ENCODE peak calls at places on chromosomes 2 and 18, in seven cellular contexts. One of them, this sample, is unnamed.

GRCh38 chr2:27206346-27206745 is 5.5 kb upstream of the ATRAID start:
- DNase-seq in progenitor cell of endocrine pancreas: no peak
- DNase-seq in A549: no peak
- DNase-seq in CD8-positive, alpha-beta T cell: no peak
- DNase-seq in mesothelial cell of epicardium: no peak
- DNase-seq in dorsolateral prefrontal cortex: no peak
- DNase-seq in colonic mucosa: no peak
- DNase-seq in this sample: no peak

GRCh38 chr2:162890690-162891311 is 52.2 kb upstream of the KCNH7 start:
- DNase-seq in progenitor cell of endocrine pancreas: no peak
- DNase-seq in A549: peak
- DNase-seq in CD8-positive, alpha-beta T cell: no peak
- DNase-seq in mesothelial cell of epicardium: no peak
- DNase-seq in dorsolateral prefrontal cortex: no peak
- DNase-seq in colonic mucosa: no peak
- DNase-seq in this sample: peak

GRCh38 chr2:65103013-65103720 is 26.7 kb downstream of the RAB1A start:
- DNase-seq in progenitor cell of endocrine pancreas: no peak
- DNase-seq in A549: no peak
- DNase-seq in CD8-positive, alpha-beta T cell: no peak
- DNase-seq in mesothelial cell of epicardium: no peak
- DNase-seq in dorsolateral prefrontal cortex: no peak
- DNase-seq in colonic mucosa: no peak
- DNase-seq in this sample: no peak

GRCh38 chr2:238267341-238267710 is 21.1 kb downstream of the PER2 start:
- DNase-seq in progenitor cell of endocrine pancreas: no peak
- DNase-seq in A549: no peak
- DNase-seq in CD8-positive, alpha-beta T cell: no peak
- DNase-seq in mesothelial cell of epicardium: no peak
- DNase-seq in dorsolateral prefrontal cortex: no peak
- DNase-seq in colonic mucosa: no peak
- DNase-seq in this sample: no peak

GRCh38 chr2:236579746-236580315 is 10.2 kb downstream of the ACKR3 start:
- DNase-seq in progenitor cell of endocrine pancreas: no peak
- DNase-seq in A549: no peak
- DNase-seq in CD8-positive, alpha-beta T cell: no peak
- DNase-seq in mesothelial cell of epicardium: no peak
- DNase-seq in dorsolateral prefrontal cortex: peak
- DNase-seq in colonic mucosa: no peak
- DNase-seq in this sample: no peak

GRCh38 chr2:196592912-196593881 is 46.3 kb upstream of the CCDC150 start:
- DNase-seq in progenitor cell of endocrine pancreas: peak
- DNase-seq in A549: peak
- DNase-seq in CD8-positive, alpha-beta T cell: no peak
- DNase-seq in mesothelial cell of epicardium: peak
- DNase-seq in dorsolateral prefrontal cortex: peak
- DNase-seq in colonic mucosa: peak
- DNase-seq in this sample: peak

GRCh38 chr2:84395819-84396218 is 63.3 kb downstream of the SUCLG1 start:
- DNase-seq in progenitor cell of endocrine pancreas: no peak
- DNase-seq in A549: no peak
- DNase-seq in CD8-positive, alpha-beta T cell: no peak
- DNase-seq in mesothelial cell of epicardium: no peak
- DNase-seq in dorsolateral prefrontal cortex: no peak
- DNase-seq in colonic mucosa: no peak
- DNase-seq in this sample: no peak

GRCh38 chr2:163563336-163563735 is 172.5 kb downstream of the FIGN start:
- DNase-seq in progenitor cell of endocrine pancreas: no peak
- DNase-seq in A549: no peak
- DNase-seq in CD8-positive, alpha-beta T cell: no peak
- DNase-seq in mesothelial cell of epicardium: no peak
- DNase-seq in dorsolateral prefrontal cortex: no peak
- DNase-seq in colonic mucosa: no peak
- DNase-seq in this sample: no peak

GRCh38 chr18:24546304-24546703 is 85.9 kb downstream of the HRH4 start:
- DNase-seq in progenitor cell of endocrine pancreas: no peak
- DNase-seq in A549: no peak
- DNase-seq in CD8-positive, alpha-beta T cell: no peak
- DNase-seq in mesothelial cell of epicardium: no peak
- DNase-seq in dorsolateral prefrontal cortex: no peak
- DNase-seq in colonic mucosa: no peak
- DNase-seq in this sample: no peak

GRCh38 chr18:68233043-68233442 is 481.9 kb downstream of the TMX3 start:
- DNase-seq in progenitor cell of endocrine pancreas: no peak
- DNase-seq in A549: no peak
- DNase-seq in CD8-positive, alpha-beta T cell: no peak
- DNase-seq in mesothelial cell of epicardium: no peak
- DNase-seq in dorsolateral prefrontal cortex: no peak
- DNase-seq in colonic mucosa: no peak
- DNase-seq in this sample: no peak

GRCh38 chr18:58953627-58954026 is 89.0 kb downstream of the ZNF532 start:
- DNase-seq in progenitor cell of endocrine pancreas: no peak
- DNase-seq in A549: peak
- DNase-seq in CD8-positive, alpha-beta T cell: no peak
- DNase-seq in mesothelial cell of epicardium: no peak
- DNase-seq in dorsolateral prefrontal cortex: no peak
- DNase-seq in colonic mucosa: no peak
- DNase-seq in this sample: no peak

GRCh38 chr18:13136056-13136688 is 82.4 kb upstream of the LDLRAD4 start:
- DNase-seq in progenitor cell of endocrine pancreas: no peak
- DNase-seq in A549: no peak
- DNase-seq in CD8-positive, alpha-beta T cell: peak
- DNase-seq in mesothelial cell of epicardium: no peak
- DNase-seq in dorsolateral prefrontal cortex: no peak
- DNase-seq in colonic mucosa: no peak
- DNase-seq in this sample: no peak

GRCh38 chr2:83364264-83364663 is 1094.8 kb downstream of the SUCLG1 start:
- DNase-seq in progenitor cell of endocrine pancreas: no peak
- DNase-seq in A549: no peak
- DNase-seq in CD8-positive, alpha-beta T cell: no peak
- DNase-seq in mesothelial cell of epicardium: no peak
- DNase-seq in dorsolateral prefrontal cortex: no peak
- DNase-seq in colonic mucosa: no peak
- DNase-seq in this sample: no peak

DNA sequence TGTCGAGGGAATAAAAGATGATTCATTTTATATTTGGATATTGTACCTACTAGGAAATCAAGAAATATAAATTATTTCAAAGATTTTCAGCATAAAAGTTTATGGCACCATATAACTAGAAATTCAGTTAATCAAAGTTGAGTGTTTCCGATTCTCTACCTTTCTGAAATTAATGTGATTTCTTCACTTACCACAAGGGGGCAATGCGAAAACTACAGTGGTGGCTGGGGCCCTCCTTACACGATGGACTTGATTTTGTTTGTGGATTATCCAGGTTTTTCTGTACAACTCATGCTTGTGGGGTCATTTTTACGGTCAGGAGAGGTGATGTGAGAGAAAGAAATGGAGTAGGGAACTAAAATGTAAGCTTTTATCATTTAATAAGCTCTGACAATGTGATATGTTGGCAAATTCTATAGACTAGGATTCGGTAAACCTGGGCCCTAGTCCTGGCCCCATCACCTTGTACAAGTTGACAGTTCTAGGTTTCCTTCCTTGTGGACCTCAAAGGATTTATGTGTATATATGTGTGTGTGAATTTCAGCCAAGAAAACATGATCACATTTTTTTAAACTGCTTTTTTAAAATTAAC is 47.6 kb downstream of the G6PC2 start:
- DNase-seq in progenitor cell of endocrine pancreas: no peak
- DNase-seq in A549: peak
- DNase-seq in CD8-positive, alpha-beta T cell: no peak
- DNase-seq in mesothelial cell of epicardium: no peak
- DNase-seq in dorsolateral prefrontal cortex: no peak
- DNase-seq in colonic mucosa: no peak
- DNase-seq in this sample: no peak
- TF ChIP-seq CTCF in progenitor cell of endocrine pancreas: peak
- TF ChIP-seq CTCF in A549: peak
- TF ChIP-seq CTCF in CD8-positive, alpha-beta T cell: peak
- TF ChIP-seq CTCF in mesothelial cell of epicardium: peak
- TF ChIP-seq CTCF in dorsolateral prefrontal cortex: peak
- TF ChIP-seq CTCF in colonic mucosa: peak
- TF ChIP-seq CTCF in this sample: peak

DNA sequence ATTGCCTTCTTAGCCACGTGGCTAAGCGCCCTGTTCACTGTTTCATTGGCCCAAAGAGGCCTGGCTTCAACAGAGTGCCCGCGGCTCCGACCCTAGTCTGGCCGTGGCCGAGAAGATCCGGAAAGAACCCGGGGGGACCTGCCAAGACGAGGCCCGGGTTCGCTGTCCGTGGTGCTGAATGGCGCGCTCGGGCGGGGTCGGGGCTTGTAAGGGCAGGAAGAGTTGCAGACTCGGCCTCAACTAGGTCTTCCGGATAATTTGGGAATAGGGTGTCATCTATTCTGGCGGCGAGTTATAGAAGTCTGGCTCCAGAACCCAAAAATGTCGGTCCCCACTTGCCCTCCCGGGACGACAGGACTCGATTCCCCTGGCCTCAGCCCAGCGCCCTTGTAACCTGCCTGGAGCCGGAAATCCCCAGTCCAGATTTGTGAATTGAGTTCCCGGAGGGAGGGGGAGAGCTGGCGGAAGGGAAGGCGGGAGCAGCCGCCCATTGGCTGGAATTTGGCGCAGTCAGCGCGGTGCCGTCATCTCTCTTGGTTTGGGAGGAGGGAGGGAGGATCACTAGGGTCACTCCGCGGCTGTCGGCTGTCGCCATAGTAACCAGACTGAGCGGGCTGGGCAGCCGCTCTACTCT is 3.5 kb downstream of the CDK5R2 start:
- DNase-seq in progenitor cell of endocrine pancreas: peak
- DNase-seq in A549: peak
- DNase-seq in CD8-positive, alpha-beta T cell: peak
- DNase-seq in mesothelial cell of epicardium: peak
- DNase-seq in dorsolateral prefrontal cortex: peak
- DNase-seq in colonic mucosa: peak
- DNase-seq in this sample: peak
- TF ChIP-seq CTCF in progenitor cell of endocrine pancreas: no peak
- TF ChIP-seq CTCF in A549: no peak
- TF ChIP-seq CTCF in CD8-positive, alpha-beta T cell: no peak
- TF ChIP-seq CTCF in mesothelial cell of epicardium: no peak
- TF ChIP-seq CTCF in dorsolateral prefrontal cortex: no peak
- TF ChIP-seq CTCF in colonic mucosa: no peak
- TF ChIP-seq CTCF in this sample: no peak

GRCh38 chr2:233053928-233054774 is 6.0 kb upstream of the INPP5D start:
- DNase-seq in progenitor cell of endocrine pancreas: peak
- DNase-seq in A549: peak
- DNase-seq in CD8-positive, alpha-beta T cell: peak
- DNase-seq in mesothelial cell of epicardium: peak
- DNase-seq in dorsolateral prefrontal cortex: peak
- DNase-seq in colonic mucosa: peak
- DNase-seq in this sample: peak

GRCh38 chr2:233056961-233057605 is 3.1 kb upstream of the INPP5D start:
- DNase-seq in progenitor cell of endocrine pancreas: no peak
- DNase-seq in A549: no peak
- DNase-seq in CD8-positive, alpha-beta T cell: no peak
- DNase-seq in mesothelial cell of epicardium: no peak
- DNase-seq in dorsolateral prefrontal cortex: no peak
- DNase-seq in colonic mucosa: no peak
- DNase-seq in this sample: no peak

GRCh38 chr2:233058717-233059546 is 1.2 kb upstream of the INPP5D start:
- DNase-seq in progenitor cell of endocrine pancreas: no peak
- DNase-seq in A549: no peak
- DNase-seq in CD8-positive, alpha-beta T cell: no peak
- DNase-seq in mesothelial cell of epicardium: no peak
- DNase-seq in dorsolateral prefrontal cortex: peak
- DNase-seq in colonic mucosa: no peak
- DNase-seq in this sample: no peak

GRCh38 chr2:233051241-233052149 is 8.6 kb upstream of the INPP5D start:
- DNase-seq in progenitor cell of endocrine pancreas: no peak
- DNase-seq in A549: no peak
- DNase-seq in CD8-positive, alpha-beta T cell: no peak
- DNase-seq in mesothelial cell of epicardium: no peak
- DNase-seq in dorsolateral prefrontal cortex: no peak
- DNase-seq in colonic mucosa: no peak
- DNase-seq in this sample: no peak

DNA sequence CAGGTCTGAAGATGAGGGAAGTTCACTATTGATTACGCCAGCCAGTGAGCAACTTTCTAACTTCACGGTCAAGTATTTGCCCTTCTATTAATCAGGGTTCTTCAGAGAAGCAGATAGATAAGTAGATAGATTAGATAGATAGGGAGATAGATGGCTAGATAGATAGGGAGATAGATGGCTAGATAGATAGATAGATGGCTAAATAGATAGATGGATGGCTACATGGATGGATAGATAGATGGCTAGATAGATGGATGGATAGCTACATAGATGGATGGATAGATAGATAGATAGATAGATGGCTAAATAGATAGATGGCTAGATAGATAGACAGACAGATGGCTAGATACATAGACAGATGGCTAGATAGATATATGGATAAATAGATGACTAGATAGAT is 4.8 kb upstream of the INPP5D start:
- DNase-seq in progenitor cell of endocrine pancreas: no peak
- DNase-seq in A549: no peak
- DNase-seq in CD8-positive, alpha-beta T cell: no peak
- DNase-seq in mesothelial cell of epicardium: no peak
- DNase-seq in dorsolateral prefrontal cortex: no peak
- DNase-seq in colonic mucosa: no peak
- DNase-seq in this sample: no peak
- TF ChIP-seq CTCF in progenitor cell of endocrine pancreas: no peak
- TF ChIP-seq CTCF in A549: no peak
- TF ChIP-seq CTCF in CD8-positive, alpha-beta T cell: no peak
- TF ChIP-seq CTCF in mesothelial cell of epicardium: no peak
- TF ChIP-seq CTCF in dorsolateral prefrontal cortex: no peak
- TF ChIP-seq CTCF in colonic mucosa: no peak
- TF ChIP-seq CTCF in this sample: no peak

DNA sequence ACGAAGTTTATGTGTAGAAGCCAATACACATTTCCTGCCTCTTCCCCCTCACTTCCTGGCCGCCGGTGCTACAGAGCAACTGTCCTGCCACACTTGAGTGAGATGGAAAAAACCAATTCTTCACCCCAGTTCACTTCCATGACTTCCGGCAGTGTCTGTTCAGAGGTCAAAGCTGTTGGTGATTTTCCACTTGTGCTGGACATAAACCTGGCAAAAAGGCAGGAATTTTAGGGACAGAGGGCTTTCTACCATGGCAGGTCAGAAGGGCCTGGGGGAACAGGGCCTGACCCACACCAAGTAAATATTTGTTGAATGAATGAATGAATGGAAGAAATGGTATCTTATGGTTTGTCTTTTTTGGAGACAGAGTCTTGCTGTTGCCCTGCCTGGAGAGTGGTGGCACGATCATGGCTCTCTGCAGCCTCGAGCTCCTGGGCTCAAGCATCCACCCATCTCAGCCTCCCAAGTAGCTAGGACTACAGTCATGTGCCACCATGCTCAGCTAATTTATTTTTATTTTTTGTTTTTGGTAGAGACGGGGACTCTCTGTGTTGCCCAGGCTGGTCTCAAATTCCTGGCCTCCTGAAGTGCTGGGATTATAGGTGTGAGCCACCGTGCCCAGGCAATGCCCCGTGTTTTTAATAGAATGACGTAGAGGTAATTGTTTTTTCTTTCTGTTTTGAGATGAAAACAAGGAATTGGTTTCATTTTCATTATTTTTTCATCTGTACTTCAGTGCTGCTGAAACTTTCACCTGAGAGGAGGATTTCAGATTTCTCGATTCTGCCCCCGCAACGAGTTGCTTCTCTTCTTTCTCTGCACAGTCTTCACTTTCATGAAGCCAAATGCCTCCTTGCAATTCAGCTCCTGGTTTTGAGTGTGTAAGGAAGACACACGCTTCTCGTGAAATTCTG is 48.0 kb upstream of the LPIN2 start:
- DNase-seq in progenitor cell of endocrine pancreas: no peak
- DNase-seq in A549: no peak
- DNase-seq in CD8-positive, alpha-beta T cell: peak
- DNase-seq in mesothelial cell of epicardium: no peak
- DNase-seq in dorsolateral prefrontal cortex: no peak
- DNase-seq in colonic mucosa: no peak
- DNase-seq in this sample: no peak
- TF ChIP-seq CTCF in progenitor cell of endocrine pancreas: no peak
- TF ChIP-seq CTCF in A549: no peak
- TF ChIP-seq CTCF in CD8-positive, alpha-beta T cell: no peak
- TF ChIP-seq CTCF in mesothelial cell of epicardium: no peak
- TF ChIP-seq CTCF in dorsolateral prefrontal cortex: no peak
- TF ChIP-seq CTCF in colonic mucosa: no peak
- TF ChIP-seq CTCF in this sample: no peak